ENCODE peak calls at places on chromosomes 16 and 17, in six cellular contexts. H, A, J, K, F and N are unnamed samples.

GRCh38 chr17:66399441-66399840 is 97.0 kb downstream of the PRKCA start:
- ATAC-seq in K (no peak), H (no peak), F (no peak), A (no peak), J (no peak), N (no peak)

GRCh38 chr17:38890410-38890746 is 20.5 kb downstream of the LASP1 start:
- ATAC-seq in A (no peak), F (no peak), K (no peak), H (no peak), J (no peak), N (no peak)

GRCh38 chr16:12062343-12063003 is 85.9 kb downstream of the SNX29 start:
- ATAC-seq in A (peak; percentile 97), J (no peak), F (no peak), H (peak; percentile 96), K (peak; percentile 91), N (peak; percentile 96)

GRCh38 chr16:71848622-71849021 is 2.8 kb downstream of the ATXN1L start:
- ATAC-seq in A (no peak), K (no peak), H (no peak), J (no peak), F (no peak), N (no peak)

GRCh38 chr16:64417711-64418227 is 704.1 kb downstream of the CDH11 start:
- ATAC-seq in H (peak; percentile 38), J (no peak), F (no peak), K (peak; percentile 44), A (peak; percentile 68), N (no peak)

GRCh38 chr17:6325741-6326140 is 109.2 kb downstream of the AIPL1 start:
- ATAC-seq in J (no peak), K (peak; percentile 52), H (no peak), A (no peak), F (no peak), N (no peak)

GRCh38 chr16:64211306-64211705 is 910.6 kb downstream of the CDH11 start:
- ATAC-seq in F (no peak), A (no peak), H (no peak), J (no peak), K (no peak), N (no peak)

GRCh38 chr16:48276102-48276501 is 28.8 kb upstream of the ABCC11 start:
- ATAC-seq in J (no peak), F (peak; percentile 72), A (no peak), K (peak; percentile 42), H (peak; percentile 54), N (peak; percentile 28)

GRCh38 chr16:46768809-46769208 is 20.7 kb upstream of the MYLK3 start:
- ATAC-seq in K (no peak), A (no peak), F (no peak), J (no peak), H (no peak), N (no peak)

GRCh38 chr16:80080287-80080851 is 460.4 kb upstream of the DYNLRB2 start:
- ATAC-seq in J (no peak), A (no peak), F (no peak), H (no peak), K (no peak), N (no peak)

GRCh38 chr16:20821682-20822081 is 15.4 kb downstream of the REXO5 start:
- ATAC-seq in J (no peak), H (no peak), A (no peak), K (no peak), F (no peak), N (no peak)
- H3K27ac ChIP-seq in J (no peak overlapping the region), H (no peak overlapping the region), A (no peak overlapping the region), K (no peak overlapping the region), F (no peak overlapping the region), N (no peak overlapping the region)

GRCh38 chr16:1775006-1775845 is 2.3 kb upstream of the MRPS34 start:
- ATAC-seq in J (no peak), A (no peak), K (no peak), F (no peak), H (no peak), N (no peak)
- H3K27ac ChIP-seq in J (no peak overlapping the region), A (no peak overlapping the region), K (no peak overlapping the region), F (no peak overlapping the region), H (no peak overlapping the region), N (peak overlapping the region; percentile 98)

GRCh38 chr17:36980281-36980761 is 31.6 kb downstream of the AATF start:
- ATAC-seq in A (no peak), F (no peak), K (no peak), J (no peak), H (no peak), N (no peak)

GRCh38 chr17:36979585-36979941 is 30.8 kb downstream of the AATF start:
- ATAC-seq in A (no peak), H (no peak), F (no peak), J (no peak), K (no peak), N (no peak)

GRCh38 chr17:36977066-36977465 is 28.3 kb downstream of the AATF start:
- ATAC-seq in A (no peak), F (no peak), J (no peak), K (no peak), H (no peak), N (no peak)

GRCh38 chr17:36977568-36977967 is 28.8 kb downstream of the AATF start:
- ATAC-seq in H (no peak), A (no peak), K (no peak), J (no peak), F (no peak), N (no peak)

GRCh38 chr17:36978810-36979584 is 30.2 kb downstream of the AATF start:
- ATAC-seq in H (no peak), J (no peak), K (no peak), F (no peak), A (no peak), N (no peak)
- H3K27ac ChIP-seq in H (no peak overlapping the region), J (peak overlapping the region; percentile 6), K (no peak overlapping the region), F (no peak overlapping the region), A (no peak overlapping the region), N (no peak overlapping the region)

GRCh38 chr16:68273896-68274295 is 9.6 kb downstream of the SLC7A6 start:
- ATAC-seq in A (no peak), H (no peak), K (no peak), J (no peak), F (no peak), N (no peak)
- H3K27ac ChIP-seq in A (no peak overlapping the region), H (no peak overlapping the region), K (peak overlapping the region; percentile 28), J (no peak overlapping the region), F (no peak overlapping the region), N (peak overlapping the region; percentile 78)

GRCh38 chr16:88862968-88863367 is 3.5 kb downstream of the PABPN1L start:
- ATAC-seq in A (no peak), H (no peak), F (no peak), K (no peak), J (no peak), N (no peak)

GRCh38 chr16:88859381-88860091 is 2.6 kb downstream of the TRAPPC2L start:
- ATAC-seq in K (no peak), J (no peak), A (no peak), H (no peak), F (no peak), N (no peak)

GRCh38 chr16:88864099-88864498 is 2.4 kb downstream of the PABPN1L start:
- ATAC-seq in F (no peak), A (no peak), K (no peak), J (no peak), H (no peak), N (no peak)

GRCh38 chr16:88863426-88863825 is 3.0 kb downstream of the PABPN1L start:
- ATAC-seq in A (no peak), F (no peak), J (no peak), K (no peak), H (no peak), N (no peak)

GRCh38 chr16:88861359-88861758 is 4.4 kb downstream of the TRAPPC2L start:
- ATAC-seq in K (no peak), F (no peak), H (no peak), J (no peak), A (no peak), N (no peak)
- H3K27ac ChIP-seq in K (no peak overlapping the region), F (no peak overlapping the region), H (no peak overlapping the region), J (no peak overlapping the region), A (no peak overlapping the region), N (no peak overlapping the region)

DNA sequence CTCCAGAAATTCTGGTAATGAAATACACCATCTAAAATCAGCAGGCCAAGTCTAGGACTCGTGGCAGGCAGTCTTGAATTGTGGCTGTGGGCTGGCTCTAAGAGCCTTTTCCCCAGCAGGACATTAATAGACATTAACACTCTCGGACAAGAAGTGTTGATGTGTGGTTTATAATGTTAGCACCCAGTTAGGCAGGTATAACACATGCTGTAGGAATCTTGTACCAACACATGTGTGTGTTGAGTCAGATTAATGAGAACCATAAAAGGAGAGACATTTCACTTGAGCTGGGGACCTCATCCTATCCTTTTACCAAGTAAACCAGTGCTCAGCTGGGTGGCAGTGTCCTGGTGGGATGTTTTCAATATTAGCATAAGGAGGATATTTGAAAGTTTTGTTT is 264.5 kb downstream of the FTO start:
- ATAC-seq in J (no peak), H (peak; percentile 65), F (no peak), A (no peak), K (peak; percentile 73), N (no peak)
- H3K27ac ChIP-seq in J (no peak overlapping the region), H (no peak overlapping the region), F (no peak overlapping the region), A (no peak overlapping the region), K (no peak overlapping the region), N (no peak overlapping the region)

GRCh38 chr16:30069575-30070462 is 4.3 kb downstream of the ALDOA start:
- ATAC-seq in A (no peak), H (no peak), K (no peak), J (no peak), F (no peak), N (no peak)

GRCh38 chr16:30067584-30067916 is 2.0 kb downstream of the ALDOA start:
- ATAC-seq in J (no peak), H (no peak), F (no peak), K (no peak), A (no peak), N (no peak)

GRCh38 chr16:30068750-30069574 is 3.4 kb downstream of the ALDOA start:
- ATAC-seq in J (no peak), K (no peak), F (no peak), H (no peak), A (no peak), N (no peak)

GRCh38 chr16:30066882-30067583 is 1.5 kb downstream of the ALDOA start:
- ATAC-seq in H (no peak), A (no peak), F (no peak), K (no peak), J (no peak), N (no peak)

GRCh38 chr16:30068333-30068732 is 2.8 kb downstream of the ALDOA start:
- ATAC-seq in A (no peak), J (no peak), F (no peak), K (no peak), H (no peak), N (no peak)
- H3K27ac ChIP-seq in A (no peak overlapping the region), J (no peak overlapping the region), F (peak overlapping the region; percentile 8), K (peak overlapping the region; percentile 36), H (peak overlapping the region; percentile 97), N (peak overlapping the region; percentile 79)

GRCh38 chr16:75702247-75702646 is 986 bp upstream of the DUXB start:
- ATAC-seq in K (no peak), F (no peak), A (no peak), H (no peak), J (no peak), N (no peak)
- H3K27ac ChIP-seq in K (no peak overlapping the region), F (no peak overlapping the region), A (no peak overlapping the region), H (no peak overlapping the region), J (no peak overlapping the region), N (no peak overlapping the region)

DNA sequence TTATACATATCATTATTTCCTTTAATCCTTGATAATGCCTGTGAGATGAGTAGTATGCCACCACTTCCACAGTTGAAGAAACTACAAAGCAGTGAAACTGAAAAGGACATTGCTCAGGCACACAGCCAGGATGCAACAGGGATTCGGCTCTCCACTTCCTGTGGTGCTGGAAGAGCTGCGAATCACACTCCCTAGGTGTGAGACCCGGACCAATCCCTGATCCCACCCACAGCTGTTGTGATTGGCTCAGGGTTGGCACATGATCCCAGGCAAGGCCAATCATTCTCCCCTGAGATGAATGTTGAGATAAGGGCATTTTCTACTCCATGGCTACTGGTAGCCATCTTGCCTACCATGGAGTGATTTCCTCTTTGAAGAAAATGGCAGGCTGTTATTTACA is 218.2 kb downstream of the TMEM114 start:
- ATAC-seq in K (no peak), J (no peak), H (no peak), A (no peak), F (no peak), N (no peak)
- H3K27ac ChIP-seq in K (no peak overlapping the region), J (no peak overlapping the region), H (no peak overlapping the region), A (no peak overlapping the region), F (no peak overlapping the region), N (no peak overlapping the region)